ENCODE peak calls at places on chromosome 22, in eight cellular contexts. Q, M, W, B, K, U, X and Y are unnamed samples.

GRCh38 chr22:32444068-32444467 is 20.2 kb downstream of the BPIFC start:
- DNase-seq in Q (no peak), M (no peak), W (no peak), B (no peak), K (peak; percentile 8), U (no peak), X (peak; percentile 18), Y (no peak)

GRCh38 chr22:28332410-28332809 is 347.2 kb downstream of the TTC28 start:
- DNase-seq in Q (no peak), M (no peak), W (no peak), B (no peak), K (no peak), U (no peak), X (no peak), Y (no peak)

GRCh38 chr22:46830001-46830715 is 67.7 kb downstream of the TBC1D22A start:
- DNase-seq in Q (peak; percentile 89), M (no peak), W (no peak), B (peak; percentile 69), K (no peak), U (no peak), X (no peak), Y (peak; percentile 21)

GRCh38 chr22:37604875-37605274 is 3.8 kb upstream of the GGA1 start:
- DNase-seq in Q (no peak), M (no peak), W (no peak), B (no peak), K (no peak), U (no peak), X (peak; percentile 58), Y (no peak)

GRCh38 chr22:47198801-47199251 is 436.4 kb downstream of the TBC1D22A start:
- DNase-seq in Q (no peak), M (no peak), W (no peak), B (no peak), K (no peak), U (no peak), X (no peak), Y (no peak)

GRCh38 chr22:22593964-22594656 is 35.0 kb upstream of the PRAME start:
- DNase-seq in Q (peak; percentile 65), M (no peak), W (no peak), B (peak; percentile 54), K (peak; percentile 29), U (peak; percentile 25), X (peak; percentile 47), Y (no peak)

GRCh38 chr22:35230839-35231584 is 26.3 kb upstream of the HMGXB4 start:
- DNase-seq in Q (no peak), M (no peak), W (no peak), B (no peak), K (no peak), U (no peak), X (no peak), Y (no peak)

GRCh38 chr22:20421507-20421874 is 16.1 kb downstream of the SCARF2 start:
- DNase-seq in Q (no peak), M (no peak), W (no peak), B (no peak), K (no peak), U (no peak), X (no peak), Y (no peak)

GRCh38 chr22:36419177-36419911 is 31.6 kb upstream of the MYH9 start:
- DNase-seq in Q (peak; percentile 65), M (no peak), W (no peak), B (peak; percentile 43), K (no peak), U (no peak), X (no peak), Y (no peak)

GRCh38 chr22:19680287-19680881 is 33.9 kb upstream of the SEPTIN5 start:
- DNase-seq in Q (no peak), M (no peak), W (no peak), B (no peak), K (no peak), U (no peak), X (no peak), Y (no peak)

GRCh38 chr22:44972363-44973083 is 37.3 kb downstream of the PHF21B start:
- DNase-seq in Q (no peak), M (no peak), W (no peak), B (no peak), K (no peak), U (no peak), X (no peak), Y (no peak)

GRCh38 chr22:20084547-20085413 is 4.7 kb downstream of the DGCR8 start:
- DNase-seq in Q (peak; percentile 26), M (no peak), W (no peak), B (peak; percentile 32), K (peak; percentile 40), U (no peak), X (no peak), Y (no peak)

GRCh38 chr22:20080776-20081654 is 974 bp downstream of the DGCR8 start:
- DNase-seq in Q (peak; percentile 80), M (no peak), W (no peak), B (peak; percentile 46), K (peak; percentile 45), U (no peak), X (peak; percentile 32), Y (peak; percentile 48)

GRCh38 chr22:20111045-20111688 is 4.7 kb upstream of the RANBP1 start:
- DNase-seq in Q (peak; percentile 39), M (no peak), W (no peak), B (peak; percentile 20), K (no peak), U (no peak), X (no peak), Y (no peak)

GRCh38 chr22:30925667-30926066 is 42.9 kb downstream of the MORC2 start:
- DNase-seq in Q (no peak), M (no peak), W (no peak), B (no peak), K (no peak), U (no peak), X (no peak), Y (no peak)

GRCh38 chr22:49368976-49369725 is 458.5 kb downstream of the BRD1 start:
- DNase-seq in Q (no peak), M (no peak), W (no peak), B (no peak), K (no peak), U (no peak), X (no peak), Y (no peak)